ENCODE peak calls at places on chromosomes 13 and 19, in five cellular contexts. One of them, this sample, is unnamed.
A peak's percentile ranks its signal among the peaks of the same experiment; 100 is the strongest.

GRCh38 chr13:30847697-30848307 is 58.3 kb upstream of the MEDAG start:
- DNase-seq in HepG2: no peak
- DNase-seq in A549: no peak
- DNase-seq in K562: no peak
- DNase-seq in GM12878: peak; percentile 40
- DNase-seq in this sample: peak; percentile 99

GRCh38 chr13:92429231-92429630 is 797.4 kb upstream of the GPC6 start:
- DNase-seq in A549: no peak
- DNase-seq in GM12878: no peak
- DNase-seq in K562: no peak
- DNase-seq in HepG2: no peak
- DNase-seq in this sample: no peak

GRCh38 chr13:25117312-25117711 is 21.4 kb downstream of the PABPC3 start:
- DNase-seq in GM12878: no peak
- DNase-seq in HepG2: no peak
- DNase-seq in A549: no peak
- DNase-seq in K562: no peak
- DNase-seq in this sample: no peak

GRCh38 chr19:50909240-50910070 is 1.7 kb downstream of the KLK4 start:
- DNase-seq in HepG2: peak; percentile 13
- DNase-seq in A549: peak; percentile 82
- DNase-seq in GM12878: no peak
- DNase-seq in K562: peak; percentile 93
- DNase-seq in this sample: no peak

GRCh38 chr19:32677657-32678056 is 2.0 kb downstream of the RGS9BP start:
- DNase-seq in HepG2: no peak
- DNase-seq in GM12878: no peak
- DNase-seq in K562: no peak
- DNase-seq in A549: no peak
- DNase-seq in this sample: no peak

GRCh38 chr13:49540552-49540951 is 44.8 kb downstream of the PHF11 start:
- DNase-seq in A549: no peak
- DNase-seq in GM12878: peak; percentile 23
- DNase-seq in HepG2: no peak
- DNase-seq in K562: peak; percentile 52
- DNase-seq in this sample: peak; percentile 62

GRCh38 chr13:32415019-32415418 is 12.9 kb downstream of the N4BP2L1 start:
- DNase-seq in GM12878: no peak
- DNase-seq in K562: peak; percentile 35
- DNase-seq in HepG2: no peak
- DNase-seq in A549: peak; percentile 29
- DNase-seq in this sample: no peak

GRCh38 chr13:93559718-93560117 is 333.1 kb downstream of the GPC6 start:
- DNase-seq in K562: no peak
- DNase-seq in GM12878: no peak
- DNase-seq in HepG2: no peak
- DNase-seq in A549: peak; percentile 49
- DNase-seq in this sample: peak; percentile 84

GRCh38 chr13:23007430-23007829 is 173.3 kb upstream of the SGCG start:
- DNase-seq in K562: no peak
- DNase-seq in GM12878: no peak
- DNase-seq in HepG2: no peak
- DNase-seq in A549: no peak
- DNase-seq in this sample: no peak

GRCh38 chr13:49456156-49456555 is 12.1 kb downstream of the SETDB2 start:
- DNase-seq in A549: no peak
- DNase-seq in GM12878: no peak
- DNase-seq in HepG2: no peak
- DNase-seq in K562: no peak
- DNase-seq in this sample: peak; percentile 27

GRCh38 chr13:68261105-68261504 is 1031.0 kb upstream of the PCDH9 start:
- DNase-seq in K562: peak; percentile 4
- DNase-seq in HepG2: peak; percentile 1
- DNase-seq in A549: peak; percentile 28
- DNase-seq in GM12878: no peak
- DNase-seq in this sample: no peak

GRCh38 chr13:102597029-102598015 is 536 bp downstream of the TPP2 start:
- DNase-seq in K562: peak; percentile 49
- DNase-seq in A549: peak; percentile 1
- DNase-seq in GM12878: no peak
- DNase-seq in HepG2: no peak
- DNase-seq in this sample: peak; percentile 52

GRCh38 chr19:35882074-35882832 is 13.9 kb downstream of the APLP1 start:
- DNase-seq in K562: peak; percentile 68
- DNase-seq in A549: peak; percentile 87
- DNase-seq in GM12878: peak; percentile 33
- DNase-seq in HepG2: peak; percentile 64
- DNase-seq in this sample: peak; percentile 81

GRCh38 chr19:13846533-13847032 is 30.4 kb upstream of the NANOS3 start:
- DNase-seq in K562: peak; percentile 90
- DNase-seq in GM12878: peak; percentile 85
- DNase-seq in HepG2: peak; percentile 95
- DNase-seq in A549: peak; percentile 97
- DNase-seq in this sample: peak; percentile 93

GRCh38 chr13:89514534-89515312 is 1832.8 kb upstream of the MIR17HG start:
- DNase-seq in A549: peak; percentile 91
- DNase-seq in HepG2: peak; percentile 50
- DNase-seq in GM12878: no peak
- DNase-seq in K562: no peak
- DNase-seq in this sample: peak; percentile 8

GRCh38 chr13:66468656-66469055 is 761.5 kb downstream of the PCDH9 start:
- DNase-seq in HepG2: no peak
- DNase-seq in A549: no peak
- DNase-seq in K562: no peak
- DNase-seq in GM12878: no peak
- DNase-seq in this sample: peak; percentile 30

GRCh38 chr13:41231786-41232185 is 31.6 kb downstream of the MTRF1 start:
- DNase-seq in A549: no peak
- DNase-seq in GM12878: peak; percentile 24
- DNase-seq in K562: peak; percentile 31
- DNase-seq in HepG2: peak; percentile 28
- DNase-seq in this sample: peak; percentile 37

GRCh38 chr19:12163841-12164240 is 945 bp downstream of the ZNF136 start:
- DNase-seq in HepG2: no peak
- DNase-seq in A549: no peak
- DNase-seq in GM12878: no peak
- DNase-seq in K562: no peak
- DNase-seq in this sample: peak; percentile 56
- TF ChIP-seq BHLHE40 in HepG2: no peak
- TF ChIP-seq BHLHE40 in A549: no peak
- TF ChIP-seq BHLHE40 in GM12878: no peak
- TF ChIP-seq BHLHE40 in K562: no peak
- TF ChIP-seq BHLHE40 in this sample: no peak

DNA sequence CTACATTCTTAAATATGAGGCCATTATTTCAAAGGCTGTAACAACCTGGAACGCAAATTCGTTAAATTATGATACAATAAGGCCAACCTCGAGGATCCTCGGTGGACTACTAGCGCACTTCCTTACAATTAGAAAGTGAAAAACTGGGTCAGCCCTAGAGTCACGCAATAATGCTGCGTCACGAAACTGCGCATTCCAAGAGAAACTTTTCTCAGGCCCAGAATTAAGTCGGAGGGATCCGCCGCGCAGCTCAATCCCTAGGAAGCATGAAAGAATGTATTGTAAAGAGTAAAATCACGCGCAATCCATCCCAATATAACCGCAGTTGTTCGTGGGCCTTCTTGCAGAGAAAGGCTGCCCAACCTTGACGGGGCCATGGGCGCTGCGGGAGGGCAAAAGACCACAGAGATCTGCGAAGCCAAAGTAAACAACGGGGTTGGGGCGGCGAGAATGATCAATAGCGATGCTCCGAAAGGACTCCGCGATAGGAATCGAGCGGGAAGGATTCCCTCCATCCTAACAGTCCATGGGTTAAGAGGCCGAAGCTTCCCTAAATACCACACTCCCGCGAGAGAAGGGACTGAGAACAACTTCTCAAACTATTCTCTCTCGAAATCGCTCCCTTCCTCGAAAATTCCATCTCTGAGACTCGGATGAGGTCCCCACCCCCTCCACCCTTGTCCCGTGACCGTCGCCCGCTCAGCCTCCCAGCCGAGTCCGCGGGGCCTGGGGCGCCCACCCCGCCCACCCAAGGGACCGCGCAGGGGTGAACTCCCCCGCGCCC is 564 bp downstream of the SPART start:
- DNase-seq in HepG2: peak; percentile 35
- DNase-seq in GM12878: no peak
- DNase-seq in K562: peak; percentile 80
- DNase-seq in A549: peak; percentile 69
- DNase-seq in this sample: peak; percentile 92
- TF ChIP-seq POLR2A in HepG2: no peak
- TF ChIP-seq POLR2A in GM12878: no peak
- TF ChIP-seq POLR2A in K562: peak; percentile 67
- TF ChIP-seq POLR2A in A549: no peak
- TF ChIP-seq POLR2A in this sample: peak; percentile 86

DNA sequence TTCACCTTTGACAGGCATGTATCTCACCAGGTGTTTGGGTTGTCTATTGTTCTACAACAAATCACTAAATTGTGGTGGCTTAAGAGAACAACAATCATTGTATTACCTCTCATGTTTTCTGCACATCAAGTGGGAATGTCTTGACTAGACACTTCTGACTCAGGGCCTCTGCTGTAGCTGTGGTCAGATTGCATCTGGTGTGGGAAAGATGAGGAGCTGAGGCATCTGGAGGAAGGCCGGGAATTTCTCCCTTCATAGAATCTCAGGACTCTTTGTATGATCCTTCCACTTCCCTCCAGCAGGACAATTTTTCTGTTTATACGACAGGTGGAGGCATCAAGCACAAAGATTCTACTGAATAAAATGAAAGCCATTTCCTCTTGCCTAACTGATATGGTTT is 511.8 kb upstream of the NBEA start:
- DNase-seq in GM12878: no peak
- DNase-seq in A549: no peak
- DNase-seq in K562: no peak
- DNase-seq in HepG2: no peak
- DNase-seq in this sample: peak; percentile 3
- TF ChIP-seq BHLHE40 in GM12878: no peak
- TF ChIP-seq BHLHE40 in A549: no peak
- TF ChIP-seq BHLHE40 in K562: no peak
- TF ChIP-seq BHLHE40 in HepG2: no peak
- TF ChIP-seq BHLHE40 in this sample: no peak

GRCh38 chr13:43441464-43441863 is 345.3 kb downstream of the ENOX1 start:
- DNase-seq in K562: no peak
- DNase-seq in GM12878: no peak
- DNase-seq in A549: no peak
- DNase-seq in HepG2: no peak
- DNase-seq in this sample: no peak
- TF ChIP-seq POLR2A in K562: no peak
- TF ChIP-seq POLR2A in GM12878: no peak
- TF ChIP-seq POLR2A in A549: no peak
- TF ChIP-seq POLR2A in HepG2: no peak
- TF ChIP-seq POLR2A in this sample: no peak

GRCh38 chr19:49297403-49297802 is 27.6 kb downstream of the SLC6A16 start:
- DNase-seq in A549: no peak
- DNase-seq in HepG2: no peak
- DNase-seq in GM12878: no peak
- DNase-seq in K562: no peak
- DNase-seq in this sample: peak; percentile 79

GRCh38 chr19:49295208-49295880 is 29.6 kb downstream of the SLC6A16 start:
- DNase-seq in HepG2: no peak
- DNase-seq in K562: no peak
- DNase-seq in A549: no peak
- DNase-seq in GM12878: no peak
- DNase-seq in this sample: no peak

GRCh38 chr19:49290517-49290916 is 34.5 kb downstream of the SLC6A16 start:
- DNase-seq in GM12878: no peak
- DNase-seq in K562: no peak
- DNase-seq in HepG2: no peak
- DNase-seq in A549: no peak
- DNase-seq in this sample: no peak

DNA sequence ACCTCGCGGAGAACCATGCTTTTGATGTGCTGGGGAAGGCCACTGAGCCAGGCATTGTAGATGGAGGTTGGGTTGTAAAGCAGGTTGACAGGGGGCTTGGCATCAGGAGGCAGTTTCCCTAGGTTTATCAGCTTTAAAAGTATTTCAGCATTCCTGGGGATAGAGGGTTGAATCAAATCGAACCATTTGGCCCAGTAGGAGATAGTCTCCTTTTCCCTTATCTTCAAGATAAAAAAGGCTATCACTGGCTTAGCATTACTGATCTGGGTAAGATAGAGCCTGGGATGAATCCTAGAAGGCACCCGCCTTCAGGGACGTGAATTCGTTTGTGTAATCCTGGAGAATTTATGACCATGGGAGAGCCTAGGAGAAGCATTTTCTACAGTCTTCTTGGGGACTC is 30.6 kb downstream of the SLC6A16 start:
- DNase-seq in A549: no peak
- DNase-seq in GM12878: no peak
- DNase-seq in HepG2: no peak
- DNase-seq in K562: no peak
- DNase-seq in this sample: no peak
- TF ChIP-seq BHLHE40 in A549: no peak
- TF ChIP-seq BHLHE40 in GM12878: no peak
- TF ChIP-seq BHLHE40 in HepG2: no peak
- TF ChIP-seq BHLHE40 in K562: no peak
- TF ChIP-seq BHLHE40 in this sample: no peak

DNA sequence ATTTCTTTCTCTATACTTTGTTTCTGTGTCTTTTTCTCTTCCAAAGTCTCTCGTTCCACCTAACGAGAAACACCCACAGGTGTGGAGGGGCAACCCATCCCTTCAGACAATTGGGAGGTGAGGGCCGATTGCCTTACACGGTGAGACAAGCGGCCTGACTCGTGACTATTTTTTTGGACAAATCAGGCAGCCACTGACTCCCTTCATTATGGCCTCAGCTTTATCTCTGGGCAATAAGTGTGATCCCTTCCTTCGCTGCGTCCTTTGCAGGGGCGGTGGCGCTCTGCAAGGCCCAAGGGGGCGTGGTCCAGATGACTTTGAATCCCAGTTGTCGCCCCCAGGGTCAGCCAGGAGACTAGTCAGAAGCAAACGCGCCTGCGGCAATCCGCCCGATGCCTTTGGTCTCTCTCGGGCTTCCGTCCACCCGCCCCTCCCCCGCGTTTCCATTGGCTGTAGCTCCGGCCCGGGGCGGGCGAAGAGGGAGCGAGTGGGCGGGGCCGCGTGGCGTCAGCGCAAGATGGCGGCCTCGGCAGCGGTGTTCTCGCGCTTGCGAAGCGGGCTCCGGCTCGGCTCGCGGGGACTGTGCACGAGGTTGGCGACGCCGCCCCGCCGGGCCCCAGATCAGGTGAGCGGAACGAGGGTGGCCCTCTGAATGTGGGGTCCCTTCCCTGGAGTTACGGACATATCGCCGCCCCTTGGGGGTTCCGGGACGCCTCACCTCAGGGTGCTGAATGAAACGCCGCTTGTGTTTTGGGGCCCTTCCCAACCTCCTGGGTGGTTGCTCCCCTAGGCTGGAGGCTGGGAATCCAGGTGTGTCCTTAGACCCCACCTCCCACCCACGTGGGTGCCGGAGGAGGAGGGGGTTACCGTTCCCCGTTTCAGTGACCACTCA is at the start of gene TIMM50:
- DNase-seq in GM12878: peak; percentile 69
- DNase-seq in K562: peak; percentile 100
- DNase-seq in HepG2: peak; percentile 94
- DNase-seq in A549: peak; percentile 97
- DNase-seq in this sample: peak; percentile 88
- TF ChIP-seq POLR2A in GM12878: peak; percentile 95
- TF ChIP-seq POLR2A in K562: peak; percentile 88
- TF ChIP-seq POLR2A in HepG2: peak; percentile 82
- TF ChIP-seq POLR2A in A549: peak; percentile 93
- TF ChIP-seq POLR2A in this sample: peak; percentile 83